ENCODE peak calls at places on chromosomes 6 and 20, in ten cellular contexts. R is AG10803; L is iris pigment epithelial cell; F is hypothalamus; Q is psoas muscle; B is endothelial cell of umbilical vein; O is progenitor cell of endocrine pancreas; Z is astrocyte; M is HFF-Myc; Y is stimulated activated CD4-positive, alpha-beta T cell treated with anti-CD3 and anti-CD28 coated beads, Interleukin-15, amount 100 ng/mL, for 24 hours. V is an unnamed sample.

GRCh38 chr20:1992359-1992758 is 1.5 kb downstream of the PDYN start:
- DNase-seq in B (no peak), Q (no peak), F (no peak), M (no peak), O (no peak), L (no peak), Y (no peak), R (no peak), Z (no peak), V (no peak)

GRCh38 chr20:44768256-44768655 is 22.6 kb downstream of the KCNK15 start:
- DNase-seq in L (no peak), B (no peak), Q (no peak), R (no peak), F (no peak), M (no peak), O (no peak), Y (no peak), Z (no peak), V (no peak)

GRCh38 chr20:3082306-3082951 is 2.1 kb downstream of the AVP start:
- DNase-seq in L (no peak), O (no peak), F (no peak), R (no peak), B (no peak), M (no peak), Z (no peak), Q (no peak), Y (peak; percentile 30), V (no peak)

GRCh38 chr20:59149678-59150504 is 13.7 kb upstream of the ZNF831 start:
- DNase-seq in F (no peak), O (no peak), Z (no peak), Q (peak; percentile 27), B (no peak), Y (peak; percentile 69), M (no peak), R (no peak), L (no peak), V (no peak)

GRCh38 chr6:56555438-56555872 is 87.2 kb downstream of the DST start:
- DNase-seq in M (no peak), L (peak; percentile 72), Q (no peak), Z (peak; percentile 45), R (peak; percentile 54), F (no peak), Y (no peak), B (no peak), O (no peak), V (no peak)

GRCh38 chr6:30227763-30228487 is 14.7 kb upstream of the TRIM26 start:
- DNase-seq in R (no peak), Y (peak; percentile 38), Q (no peak), B (no peak), Z (no peak), M (no peak), L (no peak), F (no peak), O (no peak), V (no peak)

GRCh38 chr6:37507690-37508421 is 8.2 kb upstream of the CCDC167 start:
- DNase-seq in B (no peak), L (no peak), Q (no peak), Z (no peak), O (no peak), F (no peak), M (no peak), R (no peak), Y (peak; percentile 56), V (no peak)

GRCh38 chr6:123062645-123063044 is 66.6 kb downstream of the CLVS2 start:
- DNase-seq in R (no peak), Y (no peak), F (no peak), Z (no peak), M (no peak), O (no peak), Q (no peak), B (no peak), L (no peak), V (no peak)

GRCh38 chr6:34556031-34556471 is at the start of gene SPDEF:
- DNase-seq in B (no peak), R (no peak), Y (no peak), Q (no peak), F (no peak), Z (peak; percentile 14), O (no peak), M (no peak), L (peak; percentile 34), V (no peak)